ENCODE peak calls at places on chromosomes 7 and 10, in eight cellular contexts. Q is A172; R is GM03348; B is SJSA1; C is amniotic stem cell; K is frontal cortex; X is activated CD4-positive, alpha-beta T cell treated with anti-CD3 and anti-CD28 coated beads, Interleukin-2, amount 50 U/mL, for 24 hours; P is heart left ventricle. T is an unnamed sample.

GRCh38 chr10:12434277-12434676 is 84.9 kb downstream of the CAMK1D start:
- DNase-seq in Q (no peak), R (no peak), B (no peak), C (no peak), X (no peak), K (no peak), P (no peak), T (no peak)

GRCh38 chr7:44867073-44867990 is 18.0 kb downstream of the PURB start:
- DNase-seq in P (no peak), X (no peak), B (peak), C (peak), Q (peak), K (no peak), R (peak), T (no peak)

GRCh38 chr10:119051775-119052174 is 22.3 kb downstream of the NANOS1 start:
- DNase-seq in R (no peak), Q (no peak), K (no peak), P (no peak), X (no peak), C (no peak), B (no peak), T (no peak)

GRCh38 chr10:101106351-101106750 is 24.7 kb upstream of the TLX1 start:
- DNase-seq in K (no peak), B (no peak), R (no peak), C (no peak), P (no peak), Q (no peak), X (no peak), T (no peak)

GRCh38 chr7:122651451-122651850 is 47.5 kb downstream of the RNF133 start:
- DNase-seq in K (no peak), B (no peak), Q (no peak), P (no peak), C (no peak), X (no peak), R (no peak), T (no peak)

GRCh38 chr7:52269669-52270068 is 765.8 kb upstream of the POM121L12 start:
- DNase-seq in P (no peak), X (no peak), Q (no peak), R (no peak), K (no peak), C (no peak), B (no peak), T (no peak)

GRCh38 chr7:135773451-135773850 is 24.8 kb upstream of the FAM180A start:
- DNase-seq in X (no peak), P (no peak), Q (no peak), K (no peak), B (no peak), C (no peak), R (no peak), T (no peak)

GRCh38 chr10:100158044-100158805 is 27.6 kb downstream of the ERLIN1 start:
- DNase-seq in X (no peak), B (no peak), Q (no peak), C (no peak), K (no peak), P (no peak), R (no peak), T (no peak)

GRCh38 chr10:52347327-52347667 is 33.2 kb downstream of the DKK1 start:
- DNase-seq in Q (no peak), R (no peak), X (no peak), K (no peak), P (no peak), B (no peak), C (no peak), T (no peak)

GRCh38 chr7:139651308-139651707 is 126.5 kb downstream of the HIPK2 start:
- DNase-seq in B (peak), X (no peak), C (no peak), R (no peak), K (no peak), Q (peak), P (no peak), T (no peak)

GRCh38 chr7:18116661-18117060 is 89.0 kb upstream of the PRPS1L1 start:
- DNase-seq in K (no peak), X (no peak), C (no peak), P (no peak), R (no peak), Q (peak), B (no peak), T (no peak)

T was measured in D721Med.